ENCODE peak calls at places on chromosomes 4 and X, in four cellular contexts. Z is left ventricle myocardium inferior, H is A549, D is RWPE2. Y is an unnamed sample.
A peak's percentile ranks its signal among the peaks of the same experiment; 100 is the strongest.

GRCh38 chr4:113653871-113654270 is 107.7 kb downstream of the CAMK2D start:
- DNase-seq in D (no peak), H (no peak), Z (no peak), Y (no peak)

GRCh38 chr4:56048621-56049427 is 100.1 kb downstream of the CEP135 start:
- DNase-seq in Z (peak; percentile 27), D (no peak), H (peak; percentile 45), Y (no peak)

GRCh38 chr4:150037251-150037856 is 40.9 kb upstream of the DCLK2 start:
- DNase-seq in Z (no peak), H (no peak), D (no peak), Y (no peak)

GRCh38 chrX:51614353-51614752 is 4.4 kb downstream of the CENPVL3 start:
- DNase-seq in D (no peak), H (peak; percentile 35), Z (no peak), Y (no peak)

GRCh38 chr4:147724468-147725201 is 7.3 kb upstream of the ARHGAP10 start:
- DNase-seq in Z (no peak), D (no peak), H (no peak), Y (no peak)

GRCh38 chr4:64248151-64248550 is 161.1 kb downstream of the TECRL start:
- DNase-seq in H (no peak), D (no peak), Z (no peak), Y (no peak)

GRCh38 chrX:151899622-151900021 is 13.1 kb upstream of the MAGEA4 start:
- DNase-seq in Z (no peak), D (no peak), H (no peak), Y (no peak)

GRCh38 chrX:44012484-44013096 is 39.4 kb upstream of the NDP start:
- DNase-seq in Z (peak; percentile 18), D (peak; percentile 85), H (peak; percentile 77), Y (peak; percentile 67)

GRCh38 chr4:141860974-141861373 is 224.6 kb downstream of the IL15 start:
- DNase-seq in D (no peak), Z (no peak), H (peak; percentile 17), Y (no peak)

GRCh38 chrX:20393944-20394343 is 127.2 kb upstream of the RPS6KA3 start:
- DNase-seq in D (no peak), Z (no peak), H (no peak), Y (no peak)

GRCh38 chr4:151744614-151745013 is 16.2 kb downstream of the GATB start:
- DNase-seq in H (peak; percentile 35), D (no peak), Z (no peak), Y (no peak)

GRCh38 chr4:133565379-133565778 is 416.3 kb downstream of the PCDH10 start:
- DNase-seq in D (no peak), Z (no peak), H (peak; percentile 22), Y (no peak)

GRCh38 chrX:56788717-56789122 is 59.7 kb downstream of the NBDY start:
- DNase-seq in D (no peak), H (no peak), Z (no peak), Y (no peak)

GRCh38 chr4:11743236-11743635 is 314.5 kb upstream of the HS3ST1 start:
- DNase-seq in D (no peak), H (no peak), Z (no peak), Y (no peak)

GRCh38 chrX:96761566-96761965 is 76.9 kb downstream of the DIAPH2 start:
- DNase-seq in Z (no peak), H (no peak), D (no peak), Y (no peak)

GRCh38 chr4:24322986-24323385 is 261.4 kb downstream of the DHX15 start:
- DNase-seq in Z (no peak), H (no peak), D (no peak), Y (no peak)

GRCh38 chr4:81454498-81454897 is 17.2 kb downstream of the RASGEF1B start:
- DNase-seq in Z (no peak), D (no peak), H (no peak), Y (no peak)

GRCh38 chrX:40130207-40130606 is 32.4 kb upstream of the BCOR start:
- DNase-seq in H (peak; percentile 70), Z (no peak), D (no peak), Y (no peak)

GRCh38 chr4:114599231-114600065 is 841 bp downstream of the UGT8 start:
- DNase-seq in Z (no peak), H (no peak), D (no peak), Y (no peak)

GRCh38 chr4:40912455-40913055 is 162.8 kb downstream of the NSUN7 start:
- DNase-seq in D (no peak), H (no peak), Z (no peak), Y (no peak)

GRCh38 chrX:112867570-112867969 is 26.9 kb upstream of the AMOT start:
- DNase-seq in H (no peak), D (no peak), Z (no peak), Y (no peak)

GRCh38 chr4:6207602-6208001 is 7.3 kb upstream of the JAKMIP1 start:
- DNase-seq in Z (no peak), H (no peak), D (no peak), Y (no peak)

GRCh38 chr4:106316773-106317409 is 541 bp downstream of the AIMP1 start:
- DNase-seq in H (peak; percentile 0), D (no peak), Z (no peak), Y (no peak)

GRCh38 chr4:127622923-127623754 is 9.6 kb upstream of the INTU start:
- DNase-seq in Z (peak; percentile 25), H (peak; percentile 71), D (peak; percentile 66), Y (peak; percentile 56)

GRCh38 chrX:39905475-39905889 is 192.3 kb downstream of the BCOR start:
- DNase-seq in Z (no peak), H (no peak), D (no peak), Y (no peak)

GRCh38 chr4:112765317-112765989 is 128.5 kb downstream of the LARP7 start:
- DNase-seq in Z (no peak), H (peak; percentile 36), D (no peak), Y (no peak)

GRCh38 chrX:134545524-134545923 is 85.6 kb downstream of the HPRT1 start:
- DNase-seq in H (no peak), Z (no peak), D (no peak), Y (no peak)

GRCh38 chrX:81708506-81708905 is 506.6 kb downstream of the SH3BGRL start:
- DNase-seq in H (no peak), D (no peak), Z (no peak), Y (no peak)

GRCh38 chrX:39337461-39337860 is 536.2 kb downstream of the MID1IP1 start:
- DNase-seq in Z (no peak), H (no peak), D (no peak), Y (no peak)

GRCh38 chrX:46601283-46601682 is 27.7 kb downstream of the CHST7 start:
- DNase-seq in H (no peak), Z (no peak), D (no peak), Y (no peak)

GRCh38 chr4:151990201-151990600 is 229.4 kb upstream of the GATB start:
- DNase-seq in D (no peak), Z (no peak), H (peak; percentile 8), Y (no peak)

GRCh38 chrX:39163585-39163984 is 362.3 kb downstream of the MID1IP1 start:
- DNase-seq in H (no peak), D (no peak), Z (no peak), Y (no peak)

GRCh38 chr4:99945718-99946345 is 586 bp downstream of the DNAJB14 start:
- DNase-seq in Z (no peak), H (peak; percentile 14), D (no peak), Y (no peak)

GRCh38 chr4:74109116-74109791 is 10.3 kb upstream of the CXCL2 start:
- DNase-seq in H (peak; percentile 94), D (peak; percentile 87), Z (peak; percentile 29), Y (peak; percentile 62)

GRCh38 chrX:17531500-17531899 is 156.5 kb downstream of the NHS start:
- DNase-seq in Z (no peak), H (no peak), D (no peak), Y (no peak)

GRCh38 chr4:118076958-118077766 is 42.9 kb downstream of the NDST3 start:
- DNase-seq in H (peak; percentile 21), Z (no peak), D (no peak), Y (no peak)
- TF ChIP-seq CTCF in H (peak; percentile 33), Z (peak; percentile 9), D (peak; percentile 43), Y (peak; percentile 13)

DNA sequence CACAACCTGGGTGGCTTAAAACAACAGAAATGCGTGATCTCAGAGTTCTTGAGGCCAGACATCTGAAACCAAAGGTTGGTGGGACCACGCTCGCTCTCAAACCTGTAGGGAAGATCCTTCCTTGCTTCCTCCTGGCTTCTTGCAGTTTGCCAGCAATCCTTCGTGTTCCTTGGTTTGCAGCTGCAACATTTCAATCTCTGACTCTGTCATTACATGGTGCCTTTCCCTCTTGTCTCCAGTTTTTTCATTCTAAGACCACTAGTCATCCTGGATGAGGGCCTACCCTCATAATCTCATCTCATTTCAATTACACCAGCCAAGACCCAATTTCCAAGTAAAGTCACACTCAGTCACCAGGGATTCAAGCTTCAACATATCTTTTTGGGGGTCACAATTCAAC is 388.0 kb downstream of the GPM6A start:
- DNase-seq in D (no peak), Z (no peak), H (no peak), Y (no peak)
- TF ChIP-seq CTCF in D (no peak), Z (no peak), H (no peak), Y (no peak)

DNA sequence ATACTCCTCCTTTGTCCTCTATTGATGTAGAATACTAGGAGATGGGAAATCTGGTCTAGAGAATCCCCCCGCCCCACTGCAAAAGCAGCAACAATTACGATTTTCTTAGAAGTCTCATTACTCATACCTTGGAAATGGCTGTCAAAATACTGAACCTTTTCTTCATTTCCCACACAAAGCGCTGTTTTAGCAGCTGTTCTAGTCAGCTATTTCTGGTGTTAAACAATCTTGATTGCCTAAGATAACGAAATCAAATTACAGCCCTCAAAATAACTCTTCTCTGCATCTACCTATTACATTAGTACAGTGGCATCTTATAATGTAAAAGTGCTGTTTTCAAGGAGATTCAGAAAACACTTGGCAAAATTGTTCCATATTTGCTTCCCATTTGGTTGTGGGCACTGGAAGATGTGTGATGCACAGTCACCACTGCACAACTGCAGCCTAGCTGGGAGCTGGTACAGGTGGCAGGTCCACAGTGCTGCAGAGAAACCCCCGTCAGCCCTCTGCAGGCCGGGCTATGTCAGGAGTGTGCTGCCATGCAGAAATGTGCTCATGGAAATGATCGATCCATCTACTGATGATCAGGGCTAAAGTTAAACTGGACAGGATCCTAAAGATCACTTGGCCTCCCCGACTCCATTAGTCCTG is 50.4 kb downstream of the TBC1D9 start:
- DNase-seq in Z (no peak), H (no peak), D (no peak), Y (no peak)
- TF ChIP-seq CTCF in Z (no peak), H (no peak), D (no peak), Y (no peak)

GRCh38 chr4:105257817-105258495 is 111.3 kb downstream of the TET2 start:
- DNase-seq in Z (no peak), H (no peak), D (no peak), Y (no peak)
- TF ChIP-seq CTCF in Z (no peak), H (no peak), D (peak; percentile 24), Y (no peak)